ENCODE peak calls at places on chromosomes 12 and 14, in four cellular contexts. S is body of pancreas, G is IMR-90, N is sigmoid colon. Z is an unnamed sample.

GRCh38 chr12:25025260-25025659 is 76.4 kb upstream of the BCAT1 start:
- DNase-seq in G (no peak), S (no peak), N (no peak), Z (no peak)

GRCh38 chr12:47343684-47344567 is 264.2 kb upstream of the AMIGO2 start:
- DNase-seq in G (peak), S (no peak), N (no peak), Z (no peak)

GRCh38 chr14:83042858-83043257 is 1509.2 kb upstream of the SEL1L start:
- DNase-seq in S (no peak), G (no peak), N (no peak), Z (no peak)

GRCh38 chr12:98371419-98371818 is 144.0 kb upstream of the TMPO start:
- DNase-seq in G (no peak), N (no peak), S (no peak), Z (no peak)

GRCh38 chr14:101048766-101049165 is 145.2 kb upstream of the RTL1 start:
- DNase-seq in N (no peak), G (no peak), S (no peak), Z (no peak)

GRCh38 chr12:32896438-32897275 is at the start of gene PKP2:
- DNase-seq in N (no peak), G (no peak), S (peak), Z (peak)

GRCh38 chr12:126210026-126210425 is 1144.8 kb downstream of the AACS start:
- DNase-seq in S (no peak), G (no peak), N (no peak), Z (no peak)

GRCh38 chr14:61438860-61439765 is 117.7 kb downstream of the PRKCH start:
- DNase-seq in G (peak), S (peak), N (no peak), Z (peak)

GRCh38 chr14:22471545-22472121 is 117.4 kb downstream of the DAD1 start:
- DNase-seq in G (peak), S (peak), N (no peak), Z (no peak)

GRCh38 chr14:90294872-90295271 is 36.9 kb downstream of the NRDE2 start:
- DNase-seq in S (no peak), G (no peak), N (no peak), Z (no peak)

GRCh38 chr12:26863515-26863914 is 30.5 kb upstream of the ITPR2 start:
- DNase-seq in G (peak), S (no peak), N (no peak), Z (no peak)

GRCh38 chr12:132474237-132474741 is 15.7 kb upstream of the FBRSL1 start:
- DNase-seq in G (no peak), N (no peak), S (no peak), Z (no peak)

GRCh38 chr14:20904393-20905029 is 13.3 kb downstream of the RNASE3 start:
- DNase-seq in S (no peak), N (no peak), G (no peak), Z (no peak)

GRCh38 chr14:87343641-87344040 is 649.3 kb downstream of the GALC start:
- DNase-seq in S (no peak), G (no peak), N (no peak), Z (no peak)

GRCh38 chr12:49121047-49121696 is 10.0 kb downstream of the TUBA1B start:
- DNase-seq in G (peak), N (peak), S (peak), Z (no peak)

GRCh38 chr12:68536885-68537284 is 73.8 kb upstream of the RAP1B start:
- DNase-seq in N (no peak), G (no peak), S (no peak), Z (no peak)

GRCh38 chr14:52481864-52482263 is 70.4 kb downstream of the TXNDC16 start:
- DNase-seq in S (no peak), G (no peak), N (no peak), Z (no peak)

GRCh38 chr12:68821357-68822188 is 13.6 kb downstream of the MDM2 start:
- DNase-seq in G (no peak), N (no peak), S (no peak), Z (no peak)

GRCh38 chr12:28253175-28253641 is 63.0 kb downstream of the CCDC91 start:
- DNase-seq in S (no peak), N (no peak), G (peak), Z (no peak)

GRCh38 chr14:73059326-73059725 is 992 bp downstream of the RBM25 start:
- DNase-seq in G (peak), S (no peak), N (no peak), Z (no peak)

GRCh38 chr12:52952082-52952801 is 3.3 kb downstream of the KRT18 start:
- DNase-seq in S (peak), N (no peak), G (no peak), Z (no peak)

GRCh38 chr14:102238131-102238530 is 66.8 kb downstream of the MOK start:
- DNase-seq in G (peak), S (no peak), N (no peak), Z (no peak)

GRCh38 chr14:92456215-92457017 is 57.2 kb upstream of the RIN3 start:
- DNase-seq in G (peak), S (no peak), N (peak), Z (peak)

GRCh38 chr12:1811281-1811947 is 9.0 kb upstream of the LRTM2 start:
- DNase-seq in N (no peak), G (peak), S (no peak), Z (no peak)

GRCh38 chr12:111074559-111074958 is 154.2 kb upstream of the MYL2 start:
- DNase-seq in G (no peak), S (peak), N (no peak), Z (no peak)

GRCh38 chr14:63677891-63678379 is 36.3 kb upstream of the WDR89 start:
- DNase-seq in S (no peak), G (peak), N (no peak), Z (no peak)

GRCh38 chr12:131529196-131530040 is 181.5 kb upstream of the SFSWAP start:
- DNase-seq in S (no peak), G (no peak), N (no peak), Z (no peak)

GRCh38 chr12:62434504-62435336 is 31.9 kb upstream of the MON2 start:
- DNase-seq in S (peak), G (no peak), N (no peak), Z (no peak)

DNA sequence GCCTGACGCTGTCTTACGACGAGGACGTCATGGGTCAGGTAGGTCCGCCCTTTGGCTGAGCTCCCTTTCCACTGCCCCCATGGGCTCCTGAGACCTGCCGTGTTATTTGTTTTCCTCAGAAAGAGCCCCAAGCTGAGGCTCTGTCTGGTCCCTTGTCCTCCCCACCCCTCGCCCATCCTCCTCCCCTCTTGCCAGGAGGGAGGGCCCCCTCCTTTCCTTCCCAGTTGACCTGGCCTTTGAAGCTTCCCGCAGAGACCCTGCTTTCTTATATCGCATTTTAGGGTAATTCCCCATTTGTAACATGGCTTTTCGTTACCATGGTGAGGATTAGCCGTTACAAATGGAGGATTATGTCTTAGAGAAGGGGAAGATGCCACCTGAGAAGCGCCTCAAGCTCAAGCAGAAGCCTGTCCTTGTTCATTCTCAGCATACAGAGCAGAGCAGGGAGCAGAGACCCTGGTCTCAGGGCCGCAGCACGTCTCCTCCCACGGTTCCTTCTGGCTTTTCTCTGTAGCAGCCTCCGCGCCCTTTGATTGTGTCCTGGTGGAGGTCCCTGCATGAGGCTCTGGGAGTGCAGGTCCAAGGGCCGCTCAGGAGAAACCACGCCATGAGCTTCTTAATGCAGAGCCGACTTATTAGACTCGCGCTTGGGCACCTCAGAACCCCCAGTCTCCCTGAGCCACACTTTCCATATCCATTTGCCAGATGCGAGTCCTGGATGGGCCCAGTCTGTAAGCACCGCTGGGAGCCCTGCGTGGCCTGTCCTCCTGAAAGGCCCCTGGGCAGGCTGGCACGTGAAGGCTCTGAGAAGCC is 47.2 kb downstream of the UBE3B start:
- DNase-seq in S (no peak), G (no peak), N (no peak), Z (no peak)
- TF ChIP-seq CTCF in S (no peak), G (no peak), N (no peak), Z (no peak)

GRCh38 chr12:16346931-16347330 is 514 bp upstream of the MGST1 start:
- DNase-seq in G (no peak), N (no peak), S (no peak), Z (no peak)
- H3K4me3 ChIP-seq in G (peak), N (peak), S (no peak), Z (no peak)

DNA sequence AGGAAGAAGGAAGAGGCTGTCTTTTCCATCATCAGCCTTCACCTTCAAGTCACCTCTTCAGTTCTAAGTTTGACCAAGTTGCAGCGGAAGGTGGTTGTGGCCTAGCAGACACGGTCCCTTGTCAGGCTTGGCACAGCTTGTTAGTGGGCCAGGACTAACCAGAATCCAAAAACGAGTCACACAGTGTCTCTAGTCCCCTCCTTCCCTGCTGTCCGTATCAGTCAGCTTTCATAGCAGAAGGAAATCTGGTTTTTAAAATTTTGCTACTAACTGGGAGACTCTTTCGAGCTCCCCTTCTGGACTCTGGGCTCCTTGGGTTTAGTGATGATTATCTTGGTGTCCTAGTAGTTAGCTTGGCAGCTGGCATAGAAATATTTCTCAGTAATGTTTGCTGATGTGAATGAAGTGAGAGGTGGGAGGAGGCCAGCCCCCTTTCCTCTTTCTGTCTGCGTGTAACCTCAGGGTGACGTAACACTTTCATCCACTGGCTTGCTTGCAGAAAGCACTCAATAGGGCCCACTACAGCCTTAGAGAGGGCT is 3.8 kb downstream of the ETV6 start:
- DNase-seq in G (peak), N (no peak), S (no peak), Z (no peak)
- TF ChIP-seq POLR2A in G (no peak), N (no peak), S (no peak), Z (no peak)

GRCh38 chr12:6177593-6178358 is 22.4 kb upstream of the CD9 start:
- DNase-seq in N (no peak), G (no peak), S (no peak), Z (no peak)

GRCh38 chr12:6181583-6182278 is 18.5 kb upstream of the CD9 start:
- DNase-seq in N (peak), S (no peak), G (no peak), Z (no peak)

GRCh38 chr12:6181166-6181565 is 19.0 kb upstream of the CD9 start:
- DNase-seq in N (no peak), S (no peak), G (no peak), Z (no peak)

GRCh38 chr12:6180300-6181051 is 19.7 kb upstream of the CD9 start:
- DNase-seq in S (peak), G (peak), N (peak), Z (no peak)

DNA sequence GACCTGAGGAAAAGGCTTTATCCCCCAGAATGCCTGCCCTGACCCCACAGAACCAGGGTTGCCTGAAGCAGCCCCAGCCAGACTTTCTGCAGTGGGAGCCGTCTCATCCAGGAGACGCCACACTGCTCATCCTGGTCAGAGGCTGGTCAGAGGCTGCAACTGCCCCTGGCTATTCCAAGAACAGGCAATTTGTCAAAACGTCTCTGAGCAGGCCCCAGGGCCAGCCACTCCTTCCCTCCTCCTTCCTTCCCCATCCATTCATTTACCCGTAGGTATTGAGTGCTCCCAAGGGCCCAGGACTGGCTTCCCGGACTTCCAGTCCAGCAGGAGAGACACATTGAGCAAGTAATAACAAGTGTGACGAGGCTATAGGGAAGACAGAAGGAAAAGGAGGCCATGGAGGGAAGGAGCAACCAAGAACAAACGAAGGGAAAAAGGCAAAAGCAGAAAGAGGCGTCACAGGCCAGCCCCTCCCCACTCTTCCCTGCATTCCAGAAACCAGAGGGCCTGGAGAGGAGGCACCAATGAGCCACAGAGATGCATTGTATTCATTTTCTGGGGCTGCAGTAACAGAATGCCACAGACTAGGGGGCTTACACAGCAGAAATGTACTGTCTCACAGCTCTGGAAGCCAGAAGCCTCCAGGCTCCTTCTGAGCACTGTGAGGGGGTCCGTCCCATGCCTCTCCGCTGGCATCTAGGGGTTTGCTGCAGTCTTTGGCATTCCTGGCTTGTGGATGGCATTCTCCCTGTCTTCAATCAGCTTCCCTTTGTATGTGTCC is 21.0 kb upstream of the CD9 start:
- DNase-seq in N (no peak), S (no peak), G (peak), Z (no peak)
- TF ChIP-seq CTCF in N (no peak), S (no peak), G (peak), Z (no peak)

DNA sequence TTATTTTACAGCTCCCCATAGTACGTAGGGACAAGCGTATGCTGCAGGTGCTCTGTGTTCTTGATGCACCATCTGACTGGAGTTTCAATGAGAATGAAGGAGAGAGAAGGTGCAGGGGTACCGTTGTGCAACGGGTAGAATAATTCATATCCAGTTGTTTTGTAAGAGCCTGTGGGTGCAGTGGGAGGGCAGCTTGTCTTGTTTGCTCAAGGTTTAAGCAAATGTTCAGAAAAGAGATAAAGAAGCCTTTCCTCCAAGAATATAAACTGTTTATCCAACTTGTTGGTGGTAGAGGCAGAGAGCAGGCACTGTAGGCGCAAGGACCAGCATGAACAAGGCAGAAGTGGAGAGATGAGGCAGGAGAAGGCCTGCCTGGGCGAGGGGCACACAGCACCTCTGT is 64.2 kb downstream of the ADCK1 start:
- DNase-seq in G (no peak), S (no peak), N (no peak), Z (no peak)
- H3K4me3 ChIP-seq in G (no peak), S (no peak), N (no peak), Z (no peak)

Z was measured in lower leg skin.